ENCODE peak calls at places on chromosome 20, in six cellular contexts. One of them, this sample, is unnamed.

GRCh38 chr20:42161228-42161829 is 543.2 kb upstream of the CHD6 start:
- DNase-seq in ovary: no peak
- DNase-seq in aorta: no peak
- DNase-seq in colonic mucosa: no peak
- DNase-seq in mesendoderm: peak; percentile 22
- DNase-seq in tibial nerve: no peak
- DNase-seq in this sample: no peak

GRCh38 chr20:20498081-20498861 is 130.4 kb downstream of the INSM1 start:
- DNase-seq in ovary: no peak
- DNase-seq in aorta: no peak
- DNase-seq in colonic mucosa: no peak
- DNase-seq in mesendoderm: peak; percentile 21
- DNase-seq in tibial nerve: no peak
- DNase-seq in this sample: no peak

GRCh38 chr20:34824861-34825529 is 456 bp downstream of the NCOA6 start:
- DNase-seq in ovary: peak; percentile 61
- DNase-seq in aorta: peak; percentile 90
- DNase-seq in colonic mucosa: peak; percentile 56
- DNase-seq in mesendoderm: peak; percentile 83
- DNase-seq in tibial nerve: peak; percentile 15
- DNase-seq in this sample: peak; percentile 64

GRCh38 chr20:58712823-58713731 is 20.5 kb downstream of the NPEPL1 start:
- DNase-seq in ovary: no peak
- DNase-seq in aorta: peak; percentile 58
- DNase-seq in colonic mucosa: peak; percentile 12
- DNase-seq in mesendoderm: no peak
- DNase-seq in tibial nerve: no peak
- DNase-seq in this sample: peak; percentile 5

GRCh38 chr20:36744764-36745191 is 1.1 kb downstream of the NDRG3 start:
- DNase-seq in ovary: no peak
- DNase-seq in aorta: peak; percentile 83
- DNase-seq in colonic mucosa: no peak
- DNase-seq in mesendoderm: peak; percentile 83
- DNase-seq in tibial nerve: no peak
- DNase-seq in this sample: no peak

GRCh38 chr20:49448917-49449316 is 33.6 kb downstream of the KCNB1 start:
- DNase-seq in ovary: no peak
- DNase-seq in aorta: no peak
- DNase-seq in colonic mucosa: no peak
- DNase-seq in mesendoderm: peak; percentile 62
- DNase-seq in tibial nerve: no peak
- DNase-seq in this sample: no peak

GRCh38 chr20:415820-416322 is 7.8 kb downstream of the RBCK1 start:
- DNase-seq in ovary: no peak
- DNase-seq in aorta: no peak
- DNase-seq in colonic mucosa: no peak
- DNase-seq in mesendoderm: no peak
- DNase-seq in tibial nerve: no peak
- DNase-seq in this sample: no peak

GRCh38 chr20:5945963-5946362 is 4.4 kb downstream of the TRMT6 start:
- DNase-seq in ovary: no peak
- DNase-seq in aorta: no peak
- DNase-seq in colonic mucosa: no peak
- DNase-seq in mesendoderm: no peak
- DNase-seq in tibial nerve: no peak
- DNase-seq in this sample: no peak

GRCh38 chr20:34894723-34895122 is 18.3 kb downstream of the ACSS2 start:
- DNase-seq in ovary: no peak
- DNase-seq in aorta: no peak
- DNase-seq in colonic mucosa: no peak
- DNase-seq in mesendoderm: no peak
- DNase-seq in tibial nerve: no peak
- DNase-seq in this sample: no peak

GRCh38 chr20:37669773-37670236 is 24.0 kb upstream of the CTNNBL1 start:
- DNase-seq in ovary: no peak
- DNase-seq in aorta: no peak
- DNase-seq in colonic mucosa: no peak
- DNase-seq in mesendoderm: no peak
- DNase-seq in tibial nerve: no peak
- DNase-seq in this sample: no peak

GRCh38 chr20:46194409-46194808 is 76.3 kb downstream of the CD40 start:
- DNase-seq in ovary: no peak
- DNase-seq in aorta: no peak
- DNase-seq in colonic mucosa: no peak
- DNase-seq in mesendoderm: no peak
- DNase-seq in tibial nerve: no peak
- DNase-seq in this sample: no peak

GRCh38 chr20:45822863-45823262 is 4.2 kb downstream of the TNNC2 start:
- DNase-seq in ovary: no peak
- DNase-seq in aorta: peak; percentile 83
- DNase-seq in colonic mucosa: peak; percentile 67
- DNase-seq in mesendoderm: no peak
- DNase-seq in tibial nerve: no peak
- DNase-seq in this sample: peak; percentile 64

GRCh38 chr20:62143976-62144825 is 632 bp downstream of the SS18L1 start:
- DNase-seq in ovary: peak; percentile 58
- DNase-seq in aorta: peak; percentile 91
- DNase-seq in colonic mucosa: peak; percentile 67
- DNase-seq in mesendoderm: peak; percentile 53
- DNase-seq in tibial nerve: no peak
- DNase-seq in this sample: peak; percentile 62

GRCh38 chr20:48656661-48657211 is 171.1 kb downstream of the PREX1 start:
- DNase-seq in ovary: no peak
- DNase-seq in aorta: no peak
- DNase-seq in colonic mucosa: no peak
- DNase-seq in mesendoderm: peak; percentile 54
- DNase-seq in tibial nerve: no peak
- DNase-seq in this sample: no peak

GRCh38 chr20:57190536-57191265 is 75.7 kb downstream of the BMP7 start:
- DNase-seq in ovary: no peak
- DNase-seq in aorta: no peak
- DNase-seq in colonic mucosa: no peak
- DNase-seq in mesendoderm: no peak
- DNase-seq in tibial nerve: no peak
- DNase-seq in this sample: no peak

GRCh38 chr20:64196831-64197418 is 32.7 kb downstream of the MYT1 start:
- DNase-seq in ovary: no peak
- DNase-seq in aorta: no peak
- DNase-seq in colonic mucosa: no peak
- DNase-seq in mesendoderm: no peak
- DNase-seq in tibial nerve: no peak
- DNase-seq in this sample: no peak

GRCh38 chr20:63045991-63046390 is 39.2 kb upstream of the BHLHE23 start:
- DNase-seq in ovary: no peak
- DNase-seq in aorta: peak; percentile 36
- DNase-seq in colonic mucosa: no peak
- DNase-seq in mesendoderm: no peak
- DNase-seq in tibial nerve: no peak
- DNase-seq in this sample: no peak

GRCh38 chr20:11738852-11739251 is 178.8 kb upstream of the BTBD3 start:
- DNase-seq in ovary: no peak
- DNase-seq in aorta: no peak
- DNase-seq in colonic mucosa: no peak
- DNase-seq in mesendoderm: no peak
- DNase-seq in tibial nerve: no peak
- DNase-seq in this sample: no peak

GRCh38 chr20:15362849-15363248 is 1025.4 kb upstream of the FLRT3 start:
- DNase-seq in ovary: no peak
- DNase-seq in aorta: no peak
- DNase-seq in colonic mucosa: no peak
- DNase-seq in mesendoderm: no peak
- DNase-seq in tibial nerve: no peak
- DNase-seq in this sample: no peak

GRCh38 chr20:37053230-37053950 is 42.4 kb downstream of the RBL1 start:
- DNase-seq in ovary: no peak
- DNase-seq in aorta: no peak
- DNase-seq in colonic mucosa: no peak
- DNase-seq in mesendoderm: no peak
- DNase-seq in tibial nerve: no peak
- DNase-seq in this sample: no peak

GRCh38 chr20:37376791-37377190 is 30.9 kb downstream of the SRC start:
- DNase-seq in ovary: peak; percentile 14
- DNase-seq in aorta: no peak
- DNase-seq in colonic mucosa: no peak
- DNase-seq in mesendoderm: no peak
- DNase-seq in tibial nerve: no peak
- DNase-seq in this sample: no peak

GRCh38 chr20:40892642-40893041 is 136.0 kb upstream of the TOP1 start:
- DNase-seq in ovary: no peak
- DNase-seq in aorta: no peak
- DNase-seq in colonic mucosa: no peak
- DNase-seq in mesendoderm: no peak
- DNase-seq in tibial nerve: no peak
- DNase-seq in this sample: no peak

GRCh38 chr20:40897177-40897700 is 131.4 kb upstream of the TOP1 start:
- DNase-seq in ovary: no peak
- DNase-seq in aorta: no peak
- DNase-seq in colonic mucosa: no peak
- DNase-seq in mesendoderm: no peak
- DNase-seq in tibial nerve: no peak
- DNase-seq in this sample: no peak

GRCh38 chr20:40890635-40891034 is 138.0 kb upstream of the TOP1 start:
- DNase-seq in ovary: no peak
- DNase-seq in aorta: no peak
- DNase-seq in colonic mucosa: no peak
- DNase-seq in mesendoderm: no peak
- DNase-seq in tibial nerve: no peak
- DNase-seq in this sample: no peak

GRCh38 chr20:40895182-40895581 is 133.4 kb upstream of the TOP1 start:
- DNase-seq in ovary: no peak
- DNase-seq in aorta: no peak
- DNase-seq in colonic mucosa: no peak
- DNase-seq in mesendoderm: no peak
- DNase-seq in tibial nerve: no peak
- DNase-seq in this sample: no peak

DNA sequence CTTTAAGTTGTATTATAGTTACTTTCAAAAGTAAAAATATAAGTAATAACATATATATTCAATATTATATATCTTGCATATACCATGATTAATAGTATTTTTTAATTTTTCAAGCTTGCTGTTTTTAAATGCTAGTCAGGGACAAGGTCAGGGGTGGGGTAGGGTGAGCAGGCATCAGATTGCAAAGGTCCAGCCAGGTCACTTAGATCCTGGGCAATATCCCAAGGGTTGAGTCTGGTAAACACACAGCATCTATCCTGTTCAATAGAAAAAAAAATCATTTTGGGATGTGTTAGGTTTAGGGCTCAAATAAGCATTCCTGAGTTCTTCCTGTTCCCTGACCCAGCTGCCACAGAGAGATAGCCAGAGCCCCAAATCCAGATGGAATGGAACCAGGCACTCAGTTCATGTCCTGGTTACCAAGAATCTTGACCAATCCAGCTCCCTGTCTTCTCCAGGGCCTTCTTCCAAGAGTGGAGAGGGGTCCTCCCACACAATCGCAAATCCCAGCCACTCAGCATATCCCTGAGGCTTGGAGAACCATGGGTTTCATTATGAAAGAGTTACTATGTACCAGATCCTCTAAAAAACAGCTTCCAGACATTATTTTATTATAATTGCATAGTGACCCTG is 134.9 kb upstream of the TOP1 start:
- DNase-seq in ovary: no peak
- DNase-seq in aorta: no peak
- DNase-seq in colonic mucosa: no peak
- DNase-seq in mesendoderm: no peak
- DNase-seq in tibial nerve: no peak
- DNase-seq in this sample: no peak
- H3K4me1 ChIP-seq in ovary: no peaks in the 10 kb centered on the region
- H3K4me1 ChIP-seq in aorta: no peaks in the 10 kb centered on the region
- H3K4me1 ChIP-seq in colonic mucosa: no peaks in the 10 kb centered on the region
- H3K4me1 ChIP-seq in mesendoderm: no peaks in the 10 kb centered on the region
- H3K4me1 ChIP-seq in tibial nerve: no peaks in the 10 kb centered on the region
- H3K4me1 ChIP-seq in this sample: no peaks in the 10 kb centered on the region

DNA sequence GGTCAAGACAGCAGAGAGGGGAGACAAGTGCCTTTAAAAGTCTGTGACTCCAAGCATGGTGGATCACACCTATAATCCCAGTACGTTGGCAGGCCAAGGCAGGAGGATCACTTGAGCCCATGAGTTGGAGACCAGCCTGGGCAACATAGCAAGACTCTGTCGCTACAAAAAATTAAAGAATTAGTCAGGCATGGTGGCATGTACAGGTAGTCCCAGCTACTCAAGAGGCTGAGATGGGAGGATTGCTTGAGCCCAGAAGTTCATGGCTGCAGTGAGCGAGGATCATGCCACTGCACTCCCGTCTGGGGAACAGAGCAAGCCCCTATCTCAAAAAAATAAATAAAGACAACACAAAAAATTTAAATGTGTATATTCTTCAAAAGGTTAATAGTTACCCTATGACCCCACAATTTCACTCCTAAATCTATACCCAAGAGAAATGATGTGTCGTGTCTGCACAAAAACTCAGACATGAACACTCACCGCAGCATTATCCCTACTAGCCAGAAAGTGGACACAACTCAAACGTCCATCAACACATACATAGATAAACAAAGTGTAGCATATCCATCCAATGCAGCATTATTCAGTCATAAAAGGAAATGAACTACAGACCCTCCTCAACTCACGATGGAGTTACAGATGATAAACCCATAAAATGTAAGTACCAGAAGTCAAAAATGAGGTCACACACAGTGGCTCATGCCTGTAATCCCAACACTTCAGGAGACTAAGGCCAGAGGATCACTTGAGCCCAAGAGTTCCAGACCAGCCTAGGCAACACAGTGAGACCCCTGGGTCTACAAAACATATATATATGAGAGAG is 23.9 kb downstream of the ZMYND8 start:
- DNase-seq in ovary: no peak
- DNase-seq in aorta: no peak
- DNase-seq in colonic mucosa: no peak
- DNase-seq in mesendoderm: no peak
- DNase-seq in tibial nerve: no peak
- DNase-seq in this sample: no peak
- H3K4me1 ChIP-seq in ovary: peaks cover 27% of the 10 kb centered on the region
- H3K4me1 ChIP-seq in aorta: peaks cover 11% of the 10 kb centered on the region
- H3K4me1 ChIP-seq in colonic mucosa: peaks cover 14% of the 10 kb centered on the region
- H3K4me1 ChIP-seq in mesendoderm: peaks cover 10% of the 10 kb centered on the region
- H3K4me1 ChIP-seq in tibial nerve: peaks cover 60% of the 10 kb centered on the region
- H3K4me1 ChIP-seq in this sample: peaks cover 83% of the 10 kb centered on the region

DNA sequence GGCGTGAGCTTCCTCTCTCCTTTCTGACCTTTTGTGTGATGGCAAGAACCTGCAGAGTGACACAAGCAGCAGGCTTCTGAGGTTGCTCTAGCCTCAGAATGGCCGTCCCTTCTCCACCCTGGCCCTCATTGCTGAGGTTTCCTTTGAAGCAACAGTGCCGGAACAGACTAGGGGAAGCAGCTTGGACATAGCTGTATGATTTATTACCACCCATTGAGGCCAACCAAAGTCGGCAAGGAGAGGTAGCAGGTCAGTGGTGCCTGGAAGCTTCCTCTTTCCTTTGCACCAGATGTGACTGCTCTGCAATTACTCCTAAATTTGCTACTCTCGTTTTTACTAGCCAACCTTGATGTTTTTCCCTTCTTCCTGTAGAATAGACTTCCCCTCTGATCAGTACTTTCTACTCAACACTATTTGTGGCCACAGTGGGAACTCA is 31.4 kb downstream of the PTPN1 start:
- DNase-seq in ovary: no peak
- DNase-seq in aorta: no peak
- DNase-seq in colonic mucosa: no peak
- DNase-seq in mesendoderm: no peak
- DNase-seq in tibial nerve: no peak
- DNase-seq in this sample: no peak
- H3K4me1 ChIP-seq in ovary: peaks cover 20% of the 10 kb centered on the region
- H3K4me1 ChIP-seq in aorta: peaks cover 6% of the 10 kb centered on the region
- H3K4me1 ChIP-seq in colonic mucosa: no peaks in the 10 kb centered on the region
- H3K4me1 ChIP-seq in mesendoderm: no peaks in the 10 kb centered on the region
- H3K4me1 ChIP-seq in tibial nerve: peaks cover 6% of the 10 kb centered on the region
- H3K4me1 ChIP-seq in this sample: peaks cover 47% of the 10 kb centered on the region

GRCh38 chr20:25033941-25034335 is 24.0 kb downstream of the ACSS1 start:
- DNase-seq in ovary: no peak
- DNase-seq in aorta: no peak
- DNase-seq in colonic mucosa: no peak
- DNase-seq in mesendoderm: no peak
- DNase-seq in tibial nerve: no peak
- DNase-seq in this sample: no peak
- H3K4me1 ChIP-seq in ovary: peaks cover 31% of the 10 kb centered on the region
- H3K4me1 ChIP-seq in aorta: no peaks in the 10 kb centered on the region
- H3K4me1 ChIP-seq in colonic mucosa: peaks cover 35% of the 10 kb centered on the region
- H3K4me1 ChIP-seq in mesendoderm: no peaks in the 10 kb centered on the region
- H3K4me1 ChIP-seq in tibial nerve: peaks cover 96% of the 10 kb centered on the region
- H3K4me1 ChIP-seq in this sample: peaks cover 59% of the 10 kb centered on the region

This sample was measured in transverse colon.